ENCODE peak calls at places on chromosomes 4 and X, in five cellular contexts. F is EL; W is stimulated activated CD8-positive, alpha-beta memory T cell treated with anti-CD3 and anti-CD28 coated beads, Interleukin-7, amount 100 ng/mL, for 1 hour; C is NCI-H1092 treated with DMSO at 0.1 percent for 48 hours; O is activated T-cell treated with anti-CD3 and anti-CD28 coated beads for 1 hour. H is an unnamed sample.
A peak's percentile ranks its signal among the peaks of the same experiment; 100 is the strongest.

GRCh38 chrX:103734125-103734760 is 23.5 kb downstream of the TMEM31 start:
- DNase-seq in F (no peak), W (no peak), C (no peak), O (no peak), H (peak; percentile 7)

GRCh38 chr4:159047478-159048165 is 55.3 kb upstream of the RAPGEF2 start:
- DNase-seq in F (peak; percentile 56), W (no peak), C (peak; percentile 26), O (no peak), H (peak; percentile 11)

GRCh38 chrX:132217203-132218073 is 1.8 kb downstream of the RAP2C start:
- DNase-seq in F (peak; percentile 78), W (peak; percentile 48), C (peak; percentile 63), O (peak; percentile 50), H (peak; percentile 77)

GRCh38 chrX:11567528-11568220 is 98.0 kb downstream of the ARHGAP6 start:
- DNase-seq in F (no peak), W (no peak), C (no peak), O (no peak), H (no peak)

GRCh38 chrX:47751670-47752069 is 85.0 kb upstream of the ZNF81 start:
- DNase-seq in F (peak; percentile 13), W (no peak), C (no peak), O (peak; percentile 4), H (peak; percentile 57)

GRCh38 chr4:94304365-94304971 is 38.2 kb downstream of the HPGDS start:
- DNase-seq in F (peak; percentile 31), W (no peak), C (peak; percentile 6), O (no peak), H (no peak)

GRCh38 chr4:40887690-40888089 is 137.9 kb downstream of the NSUN7 start:
- DNase-seq in F (peak; percentile 52), W (no peak), C (no peak), O (no peak), H (no peak)

GRCh38 chrX:106263817-106264216 is 95.7 kb downstream of the PWWP3B start:
- DNase-seq in F (no peak), W (no peak), C (no peak), O (no peak), H (no peak)

GRCh38 chrX:103791233-103791632 is 14.6 kb downstream of the PLP1 start:
- DNase-seq in F (peak; percentile 7), W (no peak), C (peak; percentile 16), O (no peak), H (no peak)

GRCh38 chr4:170083546-170083945 is 6.2 kb downstream of the AADAT start:
- DNase-seq in F (no peak), W (no peak), C (no peak), O (no peak), H (no peak)

GRCh38 chr4:83112239-83112638 is 2.3 kb downstream of the PLAC8 start:
- DNase-seq in F (peak; percentile 11), W (no peak), C (peak; percentile 8), O (no peak), H (peak; percentile 27)

GRCh38 chr4:112514449-112515277 is 1.3 kb downstream of the NEUROG2 start:
- DNase-seq in F (peak; percentile 26), W (no peak), C (peak; percentile 61), O (no peak), H (peak; percentile 23)

GRCh38 chrX:63581390-63581789 is 203.6 kb downstream of the ARHGEF9 start:
- DNase-seq in F (no peak), W (no peak), C (no peak), O (no peak), H (no peak)

GRCh38 chrX:17005712-17006372 is 59.4 kb downstream of the REPS2 start:
- DNase-seq in F (no peak), W (no peak), C (no peak), O (no peak), H (no peak)

GRCh38 chr4:88211473-88212252 is 53.2 kb upstream of the ABCG2 start:
- DNase-seq in F (peak; percentile 60), W (no peak), C (peak; percentile 34), O (peak; percentile 19), H (peak; percentile 46)